ENCODE peak calls at places on chromosome 22, in six cellular contexts. B is thoracic aorta, D is breast epithelium, E is iPS DF 6.9, X is pancreas, S is lower leg skin. L is an unnamed sample.

GRCh38 chr22:11307996-11308395 is 4220.0 kb upstream of the OR11H1 start:
- DNase-seq in B (no peak), D (no peak), E (no peak), X (no peak), S (peak; percentile 85), L (no peak)

GRCh38 chr22:36986242-36986821 is 32.9 kb downstream of the TST start:
- DNase-seq in B (no peak), D (no peak), E (no peak), X (no peak), S (peak; percentile 63), L (no peak)

GRCh38 chr22:45996241-45997076 is 19.5 kb upstream of the WNT7B start:
- DNase-seq in B (no peak), D (no peak), E (no peak), X (peak; percentile 55), S (no peak), L (peak; percentile 85)

GRCh38 chr22:19970479-19971275 is 29.1 kb upstream of the TXNRD2 start:
- DNase-seq in B (no peak), D (peak; percentile 70), E (peak; percentile 54), X (no peak), S (peak; percentile 94), L (no peak)

GRCh38 chr22:45072322-45072903 is 62.6 kb upstream of the PHF21B start:
- DNase-seq in B (no peak), D (no peak), E (peak; percentile 60), X (no peak), S (no peak), L (no peak)

GRCh38 chr22:45966320-45966891 is 10.6 kb downstream of the WNT7B start:
- DNase-seq in B (no peak), D (no peak), E (no peak), X (no peak), S (no peak), L (no peak)

GRCh38 chr22:30038219-30038618 is 42.0 kb upstream of the HORMAD2 start:
- DNase-seq in B (no peak), D (no peak), E (no peak), X (no peak), S (peak; percentile 76), L (no peak)

GRCh38 chr22:48702573-48703264 is 1125.0 kb downstream of the BRD1 start:
- DNase-seq in B (no peak), D (no peak), E (no peak), X (peak; percentile 31), S (no peak), L (no peak)

GRCh38 chr22:33380789-33381530 is 322.8 kb upstream of the SYN3 start:
- DNase-seq in B (no peak), D (no peak), E (no peak), X (no peak), S (no peak), L (no peak)

GRCh38 chr22:20776624-20777405 is 2.9 kb downstream of the SERPIND1 start:
- DNase-seq in B (no peak), D (no peak), E (no peak), X (no peak), S (no peak), L (no peak)

GRCh38 chr22:50014053-50014501 is 1.5 kb upstream of the IL17REL start:
- DNase-seq in B (no peak), D (no peak), E (no peak), X (no peak), S (no peak), L (no peak)

GRCh38 chr22:20639343-20639742 is 131.9 kb downstream of the MED15 start:
- DNase-seq in B (no peak), D (no peak), E (no peak), X (no peak), S (no peak), L (no peak)

GRCh38 chr22:25837288-25837900 is 95.4 kb downstream of the MYO18B start:
- DNase-seq in B (no peak), D (no peak), E (no peak), X (no peak), S (peak; percentile 66), L (no peak)

GRCh38 chr22:21659864-21660525 is 5.8 kb upstream of the PPIL2 start:
- DNase-seq in B (no peak), D (no peak), E (no peak), X (no peak), S (no peak), L (no peak)

GRCh38 chr22:45842141-45842831 is 134.7 kb downstream of the WNT7B start:
- DNase-seq in B (no peak), D (no peak), E (no peak), X (no peak), S (no peak), L (no peak)

GRCh38 chr22:29768052-29768680 is 997 bp downstream of the UQCR10 start:
- DNase-seq in B (no peak), D (no peak), E (no peak), X (no peak), S (no peak), L (no peak)

GRCh38 chr22:39575552-39575825 is 4.9 kb downstream of the CACNA1I start:
- DNase-seq in B (no peak), D (no peak), E (no peak), X (no peak), S (no peak), L (no peak)

GRCh38 chr22:36184433-36185035 is 17.1 kb downstream of the APOL4 start:
- DNase-seq in B (no peak), D (no peak), E (no peak), X (no peak), S (no peak), L (no peak)

GRCh38 chr22:49995413-49996191 is 17.0 kb downstream of the IL17REL start:
- DNase-seq in B (no peak), D (no peak), E (no peak), X (no peak), S (peak; percentile 82), L (no peak)

GRCh38 chr22:19203839-19204238 is 25.3 kb upstream of the SLC25A1 start:
- DNase-seq in B (no peak), D (no peak), E (no peak), X (no peak), S (no peak), L (no peak)

GRCh38 chr22:46079861-46080821 is 70.2 kb upstream of the PPARA start:
- DNase-seq in B (peak; percentile 76), D (peak; percentile 78), E (no peak), X (peak; percentile 71), S (peak; percentile 96), L (peak; percentile 89)

GRCh38 chr22:45684169-45684568 is 12.5 kb downstream of the ATXN10 start:
- DNase-seq in B (no peak), D (no peak), E (no peak), X (no peak), S (no peak), L (no peak)

GRCh38 chr22:49979587-49980264 is 19.2 kb downstream of the PIM3 start:
- DNase-seq in B (no peak), D (peak; percentile 37), E (no peak), X (peak; percentile 24), S (peak; percentile 50), L (no peak)

GRCh38 chr22:49440931-49441330 is 386.7 kb downstream of the BRD1 start:
- DNase-seq in B (no peak), D (peak; percentile 42), E (no peak), X (no peak), S (no peak), L (no peak)

GRCh38 chr22:35310556-35311550 is 11.2 kb downstream of the TOM1 start:
- DNase-seq in B (no peak), D (no peak), E (no peak), X (no peak), S (no peak), L (no peak)

DNA sequence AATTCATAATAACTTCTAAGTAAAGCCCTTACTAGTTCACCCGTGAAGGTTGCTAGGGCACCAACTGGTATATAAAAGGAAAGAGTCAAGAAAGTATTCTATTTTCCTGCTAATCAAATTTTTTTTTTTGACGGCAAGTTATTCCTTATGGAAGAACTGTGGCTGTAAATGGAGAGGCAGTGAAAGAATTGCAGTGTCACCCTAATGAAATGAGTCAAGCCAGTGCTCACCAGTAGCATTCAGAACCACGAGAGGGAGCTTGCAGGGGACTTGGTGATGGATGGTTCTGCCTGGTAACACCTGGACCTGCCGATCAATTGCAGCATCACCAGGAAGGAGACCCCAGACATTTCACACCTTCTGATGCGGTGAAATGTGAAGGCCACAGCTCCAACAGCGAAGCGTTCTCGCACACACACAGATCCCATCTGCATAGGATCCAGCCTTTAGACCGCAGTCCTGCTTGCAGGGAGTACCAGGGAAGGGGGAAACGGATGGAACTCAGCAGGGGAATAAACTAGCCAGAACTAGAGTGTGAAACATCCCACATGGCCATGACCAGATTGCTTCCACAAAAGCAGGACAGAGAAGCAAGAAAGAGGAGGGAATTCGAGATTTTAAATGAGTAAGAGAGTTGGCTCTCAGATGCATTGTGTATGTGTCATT is 326.2 kb downstream of the TBC1D22A start:
- DNase-seq in B (no peak), D (no peak), E (no peak), X (no peak), S (peak; percentile 25), L (no peak)
- H3K4me3 ChIP-seq in B (no peak overlapping the region), D (no peak overlapping the region), E (no peak overlapping the region), X (no peak overlapping the region), S (no peak overlapping the region), L (no peak overlapping the region)

GRCh38 chr22:38271101-38271500 is 1.7 kb downstream of the TMEM184B start:
- DNase-seq in B (no peak), D (no peak), E (no peak), X (no peak), S (no peak), L (no peak)
- H3K4me3 ChIP-seq in B (peak overlapping the region; percentile 88), D (no peak overlapping the region), E (no peak overlapping the region), X (no peak overlapping the region), S (no peak overlapping the region), L (peak overlapping the region; percentile 99)

DNA sequence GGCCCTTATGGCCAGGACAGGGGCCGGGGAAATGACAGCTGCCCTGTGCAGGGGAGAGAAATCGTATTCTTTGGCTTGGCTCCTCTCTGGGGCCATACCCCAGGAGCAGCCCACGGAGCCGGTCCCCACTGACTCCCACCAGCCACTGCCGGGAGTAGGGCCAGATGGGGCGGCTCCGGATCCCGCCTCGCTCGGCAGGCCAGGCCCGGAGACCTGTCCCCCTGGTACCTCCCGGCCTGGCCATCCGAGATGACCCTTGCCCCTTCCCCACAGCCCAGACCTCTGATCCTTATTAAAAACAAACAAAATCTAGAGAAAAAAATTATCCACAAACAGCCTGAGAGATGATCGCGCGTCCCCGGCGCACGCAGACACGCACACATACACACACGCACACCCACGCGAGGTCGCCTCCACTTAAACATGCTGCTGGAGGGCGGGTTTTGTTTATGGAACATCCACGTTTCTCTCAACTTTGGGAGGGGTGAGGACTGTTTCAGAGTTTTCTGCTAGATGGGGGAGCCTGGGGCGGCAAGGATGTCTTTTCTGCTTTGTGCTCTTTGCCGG is 59.1 kb downstream of the IGLL1 start:
- DNase-seq in B (no peak), D (no peak), E (no peak), X (no peak), S (no peak), L (no peak)
- H3K4me3 ChIP-seq in B (peak overlapping the region; percentile 73), D (peak overlapping the region; percentile 50), E (no peak overlapping the region), X (peak overlapping the region; percentile 8), S (no peak overlapping the region), L (peak overlapping the region; percentile 55)

GRCh38 chr22:17963015-17963414 is 61.3 kb downstream of the MICAL3 start:
- DNase-seq in B (no peak), D (no peak), E (no peak), X (no peak), S (no peak), L (no peak)

GRCh38 chr22:17962168-17962567 is 62.2 kb downstream of the MICAL3 start:
- DNase-seq in B (no peak), D (no peak), E (no peak), X (no peak), S (no peak), L (no peak)

GRCh38 chr22:17965538-17966402 is 58.6 kb downstream of the MICAL3 start:
- DNase-seq in B (no peak), D (no peak), E (no peak), X (no peak), S (no peak), L (no peak)

GRCh38 chr22:17964647-17965046 is 59.7 kb downstream of the MICAL3 start:
- DNase-seq in B (no peak), D (no peak), E (no peak), X (no peak), S (no peak), L (no peak)

GRCh38 chr22:17964153-17964552 is 60.2 kb downstream of the MICAL3 start:
- DNase-seq in B (no peak), D (no peak), E (no peak), X (no peak), S (no peak), L (no peak)
- H3K4me3 ChIP-seq in B (no peak overlapping the region), D (no peak overlapping the region), E (no peak overlapping the region), X (no peak overlapping the region), S (no peak overlapping the region), L (no peak overlapping the region)

L was measured in right atrium auricular region.